ENCODE peak calls at places on chromosome 6, in five cellular contexts. T is CD4-positive, CD25-positive, alpha-beta regulatory T cell; O is iPS DF 19.7; R is ACHN; W is foreskin fibroblast. S is an unnamed sample.

GRCh38 chr6:14441371-14441781 is 323.8 kb downstream of the CD83 start:
- DNase-seq in T (no peak), O (no peak), W (peak; percentile 27), R (no peak), S (no peak)

GRCh38 chr6:46105568-46105967 is 24.2 kb upstream of the ENPP4 start:
- DNase-seq in R (no peak), T (no peak), O (no peak), W (no peak), S (no peak)

GRCh38 chr6:159594106-159594749 is 98.8 kb downstream of the SOD2 start:
- DNase-seq in W (peak; percentile 74), O (no peak), R (no peak), T (no peak), S (no peak)

GRCh38 chr6:4319992-4320683 is 184.8 kb upstream of the ECI2 start:
- DNase-seq in T (no peak), W (peak; percentile 11), R (no peak), O (no peak), S (no peak)

GRCh38 chr6:162706236-162706635 is 21.3 kb downstream of the PRKN start:
- DNase-seq in O (no peak), W (no peak), R (no peak), T (no peak), S (no peak)

GRCh38 chr6:145891565-145891964 is 72.6 kb downstream of the SHPRH start:
- DNase-seq in O (no peak), R (no peak), T (no peak), W (peak; percentile 32), S (no peak)

GRCh38 chr6:139594333-139594965 is 220.0 kb upstream of the CITED2 start:
- DNase-seq in O (no peak), W (no peak), R (no peak), T (no peak), S (no peak)

GRCh38 chr6:157226026-157226639 is 97.2 kb downstream of the TMEM242 start:
- DNase-seq in T (no peak), O (no peak), R (no peak), W (no peak), S (no peak)

GRCh38 chr6:38567436-38567835 is 72.3 kb downstream of the BTBD9 start:
- DNase-seq in T (no peak), R (peak; percentile 33), W (peak; percentile 91), O (no peak), S (no peak)

GRCh38 chr6:84763397-84764331 is 734 bp downstream of the TBX18 start:
- DNase-seq in R (peak; percentile 89), O (no peak), W (peak; percentile 91), T (no peak), S (no peak)

GRCh38 chr6:111841822-111842221 is 31.4 kb downstream of the FYN start:
- DNase-seq in R (no peak), W (no peak), O (no peak), T (no peak), S (no peak)

GRCh38 chr6:101396552-101397173 is 3.2 kb downstream of the GRIK2 start:
- DNase-seq in T (no peak), O (no peak), W (peak; percentile 24), R (peak; percentile 65), S (peak; percentile 30)

GRCh38 chr6:107115695-107116327 is 496 bp upstream of the BEND3 start:
- DNase-seq in R (peak; percentile 50), W (peak; percentile 33), T (no peak), O (no peak), S (peak; percentile 72)

GRCh38 chr6:119426619-119427018 is 77.1 kb upstream of the MAN1A1 start:
- DNase-seq in W (peak; percentile 34), T (no peak), O (no peak), R (no peak), S (no peak)

GRCh38 chr6:3205913-3206312 is 21.5 kb downstream of the TUBB2B start:
- DNase-seq in W (peak; percentile 89), R (no peak), T (no peak), O (no peak), S (no peak)

GRCh38 chr6:68726992-68727391 is 91.9 kb downstream of the ADGRB3 start:
- DNase-seq in T (no peak), O (no peak), R (no peak), W (no peak), S (no peak)

GRCh38 chr6:157461000-157461915 is 80.3 kb downstream of the ZDHHC14 start:
- DNase-seq in W (no peak), R (no peak), O (no peak), T (no peak), S (peak; percentile 46)

GRCh38 chr6:39923394-39923793 is 10.9 kb downstream of the MOCS1 start:
- DNase-seq in T (no peak), W (no peak), R (no peak), O (no peak), S (no peak)

GRCh38 chr6:87393026-87393622 is 14.6 kb upstream of the CFAP206 start:
- DNase-seq in W (peak; percentile 40), O (no peak), R (peak; percentile 66), T (no peak), S (peak; percentile 63)

GRCh38 chr6:52634211-52634610 is 36.7 kb upstream of the TMEM14A start:
- DNase-seq in W (no peak), T (no peak), O (no peak), R (no peak), S (no peak)

GRCh38 chr6:157276134-157276532 is 47.2 kb downstream of the TMEM242 start:
- DNase-seq in R (no peak), T (no peak), O (no peak), W (no peak), S (no peak)

GRCh38 chr6:170438402-170438753 is 114.7 kb downstream of the PSMB1 start:
- DNase-seq in W (peak; percentile 100), T (no peak), R (peak; percentile 95), O (peak; percentile 42), S (peak; percentile 96)

GRCh38 chr6:96816182-96816888 is 20.9 kb downstream of the GPR63 start:
- DNase-seq in T (no peak), O (no peak), R (no peak), W (no peak), S (no peak)

GRCh38 chr6:144335914-144336313 is 50.8 kb downstream of the UTRN start:
- DNase-seq in R (no peak), W (no peak), O (no peak), T (no peak), S (peak; percentile 25)

GRCh38 chr6:7899889-7900213 is 10.7 kb downstream of the TXNDC5 start:
- DNase-seq in R (no peak), O (no peak), W (no peak), T (no peak), S (no peak)

GRCh38 chr6:148794797-148795196 is 48.0 kb downstream of the UST start:
- DNase-seq in O (no peak), T (no peak), W (no peak), R (no peak), S (no peak)

GRCh38 chr6:140153703-140154102 is 779.3 kb upstream of the CITED2 start:
- DNase-seq in W (peak; percentile 47), R (no peak), O (no peak), T (no peak), S (no peak)

GRCh38 chr6:158854214-158855101 is 35.3 kb upstream of the EZR start:
- DNase-seq in W (no peak), R (peak; percentile 16), O (no peak), T (no peak), S (peak; percentile 30)

GRCh38 chr6:170135821-170136471 is 154.9 kb downstream of the DLL1 start:
- DNase-seq in W (no peak), O (no peak), T (no peak), R (no peak), S (no peak)

GRCh38 chr6:41199427-41200246 is 1.3 kb downstream of the TREML2 start:
- DNase-seq in R (no peak), W (no peak), T (no peak), O (no peak), S (no peak)

GRCh38 chr6:41032830-41033229 is 6.2 kb downstream of the UNC5CL start:
- DNase-seq in T (no peak), O (no peak), W (no peak), R (no peak), S (no peak)

GRCh38 chr6:34352305-34352937 is 40.0 kb downstream of the NUDT3 start:
- DNase-seq in O (no peak), W (peak; percentile 28), T (no peak), R (no peak), S (no peak)

GRCh38 chr6:136784910-136785746 is 7.1 kb downstream of the MAP3K5 start:
- DNase-seq in T (no peak), R (no peak), W (no peak), O (no peak), S (no peak)

GRCh38 chr6:30885999-30886896 is 1.9 kb downstream of the DDR1 start:
- DNase-seq in T (no peak), W (peak; percentile 73), O (peak; percentile 96), R (peak; percentile 73), S (peak; percentile 77)

GRCh38 chr6:7137335-7138106 is 29.8 kb downstream of the RREB1 start:
- DNase-seq in W (peak; percentile 64), O (no peak), T (peak; percentile 36), R (peak; percentile 49), S (no peak)

GRCh38 chr6:168737481-168737880 is 296.5 kb downstream of the SMOC2 start:
- DNase-seq in O (no peak), W (no peak), T (no peak), R (peak; percentile 51), S (peak; percentile 58)

GRCh38 chr6:1144842-1145755 is 166.8 kb upstream of the FOXQ1 start:
- DNase-seq in W (peak; percentile 82), T (no peak), O (no peak), R (no peak), S (no peak)

GRCh38 chr6:91718198-91718597 is 1131.3 kb upstream of the MAP3K7 start:
- DNase-seq in R (no peak), W (no peak), O (no peak), T (no peak), S (no peak)